ENCODE peak calls at places on chromosomes 12 and 14, in ten cellular contexts. Q is ovary, H is A549, B is lower leg skin, U is uterus, F is prostate gland, E is erythroblast, I is heart left ventricle, K is body of pancreas, M is suprapubic skin. C is an unnamed sample.

GRCh38 chr12:58139894-58140293 is 198.5 kb downstream of the ATP23 start:
- DNase-seq in F (no peak), Q (no peak), M (no peak), K (no peak), E (no peak), B (no peak), H (no peak), I (no peak), U (no peak), C (no peak)

GRCh38 chr14:23299558-23299957 is 3.1 kb downstream of the PPP1R3E start:
- DNase-seq in H (peak), M (no peak), E (peak), U (no peak), K (no peak), Q (no peak), F (no peak), I (no peak), B (no peak), C (peak)

GRCh38 chr12:63930971-63931370 is 86.5 kb downstream of the SRGAP1 start:
- DNase-seq in E (no peak), I (no peak), H (no peak), B (no peak), Q (no peak), U (no peak), F (no peak), K (no peak), M (no peak), C (no peak)

GRCh38 chr14:55846852-55847471 is 267.0 kb downstream of the KTN1 start:
- DNase-seq in Q (no peak), F (no peak), E (no peak), K (peak), M (peak), I (peak), B (peak), U (no peak), H (no peak), C (no peak)

GRCh38 chr12:13282861-13283260 is 86.3 kb downstream of the EMP1 start:
- DNase-seq in F (no peak), Q (no peak), E (no peak), U (no peak), H (no peak), B (no peak), M (no peak), K (no peak), I (no peak), C (no peak)

GRCh38 chr12:24561411-24561871 is 387.5 kb downstream of the BCAT1 start:
- DNase-seq in U (no peak), I (no peak), M (no peak), H (peak), Q (no peak), K (no peak), E (no peak), B (no peak), F (peak), C (no peak)

GRCh38 chr12:130538343-130539095 is 177.6 kb downstream of the RIMBP2 start:
- DNase-seq in K (no peak), Q (no peak), H (no peak), B (no peak), M (no peak), F (no peak), E (no peak), I (no peak), U (no peak), C (no peak)

GRCh38 chr12:122145505-122146330 is 28.3 kb downstream of the IL31 start:
- DNase-seq in E (no peak), U (no peak), F (no peak), B (no peak), H (no peak), Q (no peak), I (no peak), M (no peak), K (no peak), C (no peak)

GRCh38 chr14:45251912-45252311 is 1.1 kb downstream of the MIS18BP1 start:
- DNase-seq in B (no peak), Q (no peak), M (no peak), I (no peak), H (no peak), U (no peak), K (no peak), E (peak), F (no peak), C (peak)

GRCh38 chr12:91959220-91959619 is 186.4 kb downstream of the BTG1 start:
- DNase-seq in E (no peak), H (no peak), U (no peak), F (no peak), M (no peak), K (no peak), Q (no peak), I (no peak), B (no peak), C (no peak)

GRCh38 chr12:108653082-108653516 is 19.4 kb upstream of the SELPLG start:
- DNase-seq in H (no peak), B (no peak), U (no peak), F (no peak), I (no peak), M (no peak), K (no peak), E (no peak), Q (no peak), C (no peak)

GRCh38 chr14:35404496-35405303 is at the start of gene NFKBIA:
- DNase-seq in M (peak), U (peak), Q (peak), E (peak), H (peak), I (peak), F (peak), B (peak), K (peak), C (peak)

GRCh38 chr14:105047283-105048016 is 17.8 kb downstream of the GPR132 start:
- DNase-seq in B (no peak), Q (no peak), K (no peak), M (no peak), H (no peak), F (no peak), E (no peak), U (no peak), I (no peak), C (no peak)

GRCh38 chr14:49992901-49993335 is 100.0 kb downstream of the ARF6 start:
- DNase-seq in F (no peak), Q (no peak), U (no peak), I (peak), H (no peak), B (no peak), K (no peak), E (no peak), M (no peak), C (no peak)

GRCh38 chr12:2877959-2878732 is 1.1 kb downstream of the RHNO1 start:
- DNase-seq in E (peak), M (no peak), K (no peak), Q (no peak), B (no peak), H (no peak), F (no peak), I (no peak), U (no peak), C (peak)
- TF ChIP-seq POLR2A in E (no peak), M (no peak), K (no peak), Q (no peak), B (no peak), H (no peak), F (no peak), I (no peak), U (no peak), C (no peak)

GRCh38 chr12:95943231-95943842 is at the start of gene AMDHD1:
- DNase-seq in Q (peak), H (peak), U (peak), E (peak), F (peak), I (peak), B (peak), M (peak), K (peak), C (peak)
- TF ChIP-seq POLR2A in Q (no peak), H (peak), U (no peak), E (peak), F (no peak), I (no peak), B (no peak), M (no peak), K (no peak), C (no peak)

GRCh38 chr14:91356218-91356763 is 61.3 kb downstream of the CCDC88C start:
- DNase-seq in I (no peak), H (no peak), K (no peak), U (no peak), F (no peak), Q (no peak), B (no peak), M (no peak), E (no peak), C (no peak)

GRCh38 chr14:91352696-91353692 is 64.6 kb downstream of the CCDC88C start:
- DNase-seq in E (no peak), U (no peak), H (no peak), F (no peak), B (no peak), Q (no peak), M (no peak), K (no peak), I (no peak), C (no peak)

GRCh38 chr14:91354221-91354916 is 63.3 kb downstream of the CCDC88C start:
- DNase-seq in B (no peak), Q (no peak), E (no peak), F (no peak), H (no peak), K (no peak), M (no peak), U (peak), I (no peak), C (no peak)

GRCh38 chr14:91357272-91357671 is 60.3 kb downstream of the CCDC88C start:
- DNase-seq in F (no peak), U (no peak), B (no peak), Q (no peak), I (no peak), H (no peak), E (no peak), K (no peak), M (no peak), C (no peak)

DNA sequence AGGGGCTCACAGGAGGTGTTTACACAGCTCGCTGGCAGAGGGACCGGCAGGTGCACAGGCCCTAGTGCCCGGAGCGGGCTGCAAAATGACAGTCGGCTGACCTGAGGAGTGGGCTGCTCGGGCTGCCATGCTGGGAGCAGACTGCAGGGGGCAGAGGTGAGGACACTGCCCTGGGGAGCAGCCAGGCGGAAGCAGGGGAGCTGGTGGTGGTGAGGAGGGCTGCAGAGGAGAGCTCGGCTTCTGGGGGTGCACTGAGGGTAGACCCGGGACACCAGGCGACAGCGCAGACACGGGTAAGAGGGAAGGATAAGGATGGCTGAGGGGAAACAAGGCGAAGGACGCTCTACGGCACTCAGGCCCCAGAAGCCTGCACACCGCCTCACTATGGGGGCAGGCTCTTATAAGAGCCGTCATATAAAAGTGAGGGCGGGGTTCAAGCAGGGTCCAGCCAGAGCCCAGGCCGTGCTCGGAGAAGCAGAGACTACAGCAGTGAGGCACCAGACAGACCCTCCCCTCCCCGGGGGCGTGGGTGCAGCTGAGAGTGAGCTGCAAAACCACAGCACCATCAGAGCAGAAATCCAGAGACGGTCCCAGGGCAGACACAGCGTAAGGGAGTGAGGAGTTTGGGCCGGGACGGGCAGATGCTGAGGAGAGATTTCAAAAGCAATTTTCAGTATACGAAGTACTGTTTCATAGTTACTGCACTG is 62.5 kb downstream of the CCDC88C start:
- DNase-seq in F (no peak), I (no peak), Q (no peak), E (no peak), H (peak), U (no peak), B (no peak), K (no peak), M (no peak), C (peak)
- TF ChIP-seq POLR2A in F (no peak), I (no peak), Q (no peak), E (no peak), H (no peak), U (no peak), B (no peak), K (no peak), M (no peak), C (no peak)

GRCh38 chr14:75294649-75295033 is 16.0 kb downstream of the FOS start:
- DNase-seq in K (no peak), U (no peak), E (no peak), H (peak), F (no peak), Q (no peak), M (no peak), B (no peak), I (no peak), C (no peak)
- TF ChIP-seq POLR2A in K (no peak), U (no peak), E (no peak), H (no peak), F (no peak), Q (no peak), M (no peak), B (no peak), I (no peak), C (peak)

GRCh38 chr12:111406474-111407370 is 999 bp downstream of the SH2B3 start:
- DNase-seq in H (no peak), M (no peak), K (no peak), B (no peak), I (peak), Q (peak), F (no peak), U (no peak), E (peak), C (peak)
- TF ChIP-seq POLR2A in H (no peak), M (no peak), K (no peak), B (no peak), I (no peak), Q (no peak), F (no peak), U (no peak), E (no peak), C (no peak)

DNA sequence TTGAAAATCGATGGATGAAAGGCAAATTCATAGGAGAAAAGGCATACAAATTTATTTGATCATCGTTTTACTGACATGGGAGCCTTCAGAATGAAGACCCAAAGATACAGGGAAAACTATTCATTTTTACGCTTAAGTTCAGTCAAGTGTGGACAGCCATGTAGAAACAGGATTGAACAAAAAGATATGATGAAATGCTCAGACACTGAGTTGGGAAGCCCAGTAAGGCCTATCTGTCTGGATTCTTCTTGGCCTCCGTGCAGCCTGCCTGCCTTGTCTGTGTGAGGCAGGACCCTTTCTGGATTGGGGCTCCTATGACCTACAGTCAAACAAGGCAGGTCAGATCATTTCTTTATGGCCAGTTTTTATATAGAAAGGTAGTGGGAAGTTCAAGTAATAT is 203.8 kb upstream of the MYL2 start:
- DNase-seq in E (no peak), I (no peak), B (no peak), Q (no peak), U (no peak), F (no peak), H (no peak), K (no peak), M (no peak), C (no peak)
- TF ChIP-seq POLR2A in E (no peak), I (no peak), B (no peak), Q (no peak), U (no peak), F (no peak), H (no peak), K (no peak), M (no peak), C (no peak)

DNA sequence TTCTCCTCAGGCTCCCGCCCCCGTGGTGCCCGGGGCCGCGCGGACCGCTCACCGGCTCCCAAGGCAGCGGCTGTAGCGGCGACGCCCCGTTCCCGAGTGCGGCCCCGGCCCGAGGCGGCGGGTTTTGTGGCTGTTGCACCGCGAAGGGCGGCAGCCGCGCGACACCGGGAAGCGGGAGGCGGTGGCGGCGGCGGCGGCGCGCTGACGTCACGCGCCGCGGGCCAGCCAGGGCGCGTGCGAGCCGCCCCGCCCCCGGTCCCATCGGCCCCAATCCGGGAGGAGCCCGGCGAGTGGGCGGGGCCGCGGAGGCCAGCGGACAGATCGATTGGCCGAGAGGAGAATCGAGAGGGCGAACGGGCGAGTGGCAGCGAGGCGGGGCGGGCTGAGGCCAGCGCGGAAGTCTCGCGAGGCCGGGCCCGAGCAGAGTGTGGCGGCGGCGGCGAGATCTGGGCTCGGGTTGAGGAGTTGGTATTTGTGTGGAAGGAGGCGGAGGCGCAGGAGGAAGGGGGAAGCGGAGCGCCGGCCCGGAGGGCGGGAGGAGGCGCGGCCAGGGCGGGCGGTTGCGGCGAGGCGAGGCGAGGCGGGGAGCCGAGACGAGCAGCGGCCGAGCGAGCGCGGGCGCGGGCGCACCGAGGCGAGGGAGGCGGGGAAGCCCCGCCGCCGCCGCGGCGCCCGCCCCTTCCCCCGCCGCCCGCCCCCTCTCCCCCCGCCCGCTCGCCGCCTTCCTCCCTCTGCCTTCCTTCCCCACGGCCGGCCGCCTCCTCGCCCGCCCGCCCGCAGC is at the start of gene YY1:
- DNase-seq in F (peak), K (peak), I (peak), H (peak), E (peak), B (peak), Q (peak), M (peak), U (peak), C (peak)
- TF ChIP-seq POLR2A in F (peak), K (peak), I (peak), H (peak), E (peak), B (peak), Q (peak), M (peak), U (peak), C (peak)

GRCh38 chr14:89955418-89956293 is at the start of gene TDP1:
- DNase-seq in I (peak), U (peak), M (peak), B (peak), F (peak), Q (peak), K (peak), E (peak), H (peak), C (peak)

GRCh38 chr14:89954045-89955021 is at the start of gene EFCAB11:
- DNase-seq in Q (peak), B (peak), M (peak), F (peak), E (peak), H (peak), K (peak), U (peak), I (peak), C (peak)

GRCh38 chr14:89957791-89958190 is 2.1 kb downstream of the TDP1 start:
- DNase-seq in B (no peak), I (no peak), F (no peak), M (no peak), K (no peak), U (no peak), Q (no peak), E (peak), H (no peak), C (no peak)

GRCh38 chr14:89955022-89955414 is 488 bp upstream of the EFCAB11 start:
- DNase-seq in I (no peak), K (no peak), E (no peak), F (no peak), U (no peak), M (no peak), H (no peak), Q (no peak), B (no peak), C (no peak)

DNA sequence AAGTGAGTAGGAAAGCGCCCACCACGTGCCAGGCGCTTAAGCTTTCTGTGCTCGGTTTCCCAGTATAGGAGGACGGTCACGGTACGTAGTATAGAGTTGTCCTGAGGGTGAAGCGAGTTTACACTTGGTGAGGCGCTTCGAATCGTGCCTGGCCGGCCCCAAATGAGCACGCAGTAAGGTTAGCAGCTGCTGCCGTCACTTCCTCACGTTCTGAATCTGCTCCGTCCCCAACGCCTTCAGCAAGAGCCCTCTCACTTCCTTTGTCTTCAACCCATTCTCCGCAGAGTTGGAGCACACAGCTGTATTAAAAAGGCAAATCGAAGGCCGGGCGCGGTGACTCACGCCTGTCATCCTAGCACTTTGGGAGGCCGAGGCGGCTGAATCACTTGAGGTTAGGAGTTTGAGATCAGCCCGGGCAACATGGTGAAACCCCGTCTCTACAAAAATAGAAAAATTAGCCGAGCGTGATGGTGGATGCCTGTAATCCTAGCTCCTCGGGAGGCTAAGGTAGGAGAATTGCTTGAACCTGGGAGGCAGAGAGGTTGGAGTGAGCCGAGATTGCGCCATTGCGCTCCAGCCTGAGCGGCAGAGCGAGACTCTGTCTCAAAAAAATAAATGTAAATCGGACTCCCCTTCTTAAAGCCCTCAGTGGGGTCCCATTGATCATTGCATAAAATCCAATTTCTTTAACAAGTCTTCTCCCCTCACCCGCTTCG is 725 bp downstream of the TDP1 start:
- DNase-seq in M (peak), E (peak), B (peak), I (peak), K (peak), H (no peak), Q (peak), F (peak), U (peak), C (peak)
- TF ChIP-seq POLR2A in M (no peak), E (no peak), B (no peak), I (no peak), K (no peak), H (no peak), Q (no peak), F (no peak), U (no peak), C (no peak)

DNA sequence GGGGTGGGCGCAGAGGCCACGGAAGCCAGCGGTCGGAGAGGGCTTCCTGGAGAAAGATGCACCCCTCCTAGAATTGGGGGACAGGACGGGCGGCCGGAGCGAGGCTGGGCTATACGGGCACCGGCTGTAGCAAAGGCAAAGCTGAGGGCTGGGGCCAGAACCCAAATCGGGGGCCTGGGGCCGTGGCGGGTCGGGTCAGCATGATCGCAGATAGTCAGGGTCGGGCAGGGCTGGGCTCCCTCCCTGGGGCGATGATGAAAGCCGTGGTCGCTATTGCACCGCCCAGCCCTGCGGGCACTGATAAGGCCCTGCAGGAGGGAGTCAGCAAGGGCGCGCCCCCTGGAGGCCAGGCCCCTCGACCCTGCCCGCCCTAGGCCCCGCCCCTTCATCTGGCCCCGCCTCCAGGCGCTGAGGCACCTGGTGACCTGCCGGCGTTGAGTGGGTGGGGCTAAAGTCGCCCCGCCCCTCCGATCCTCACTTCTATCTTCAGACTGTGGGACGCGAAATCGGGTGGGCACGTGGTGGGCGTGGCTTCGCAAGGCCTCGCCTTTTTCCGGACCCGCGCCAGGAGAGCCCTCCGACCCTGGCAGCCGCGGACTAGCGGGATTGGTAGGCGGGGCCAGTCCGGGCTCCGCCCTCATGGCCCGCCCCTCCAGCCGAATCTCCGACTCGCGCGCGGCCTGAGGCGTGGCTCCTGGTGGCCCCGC is 421 bp upstream of the SH2B3 start:
- DNase-seq in B (peak), Q (peak), H (peak), I (peak), U (peak), E (peak), F (peak), M (peak), K (peak), C (peak)
- TF ChIP-seq POLR2A in B (no peak), Q (peak), H (no peak), I (peak), U (no peak), E (peak), F (no peak), M (no peak), K (peak), C (peak)

C was measured in NB4.